ENCODE peak calls at places on chromosomes 4 and X, in eight cellular contexts. One of them, this sample, is unnamed.

GRCh38 chr4:37073226-37073840 is 171.2 kb upstream of the NWD2 start:
- DNase-seq in H9: no peak
- DNase-seq in IMR-90: no peak
- DNase-seq in trophoblast cell: peak
- DNase-seq in mammary epithelial cell: no peak
- DNase-seq in GM23338: no peak
- DNase-seq in fibroblast of lung: no peak
- DNase-seq in neural progenitor cell: no peak
- DNase-seq in this sample: no peak

GRCh38 chr4:54882616-54883015 is 224.9 kb downstream of the KIT start:
- DNase-seq in neural progenitor cell: no peak
- DNase-seq in fibroblast of lung: peak
- DNase-seq in mammary epithelial cell: no peak
- DNase-seq in trophoblast cell: no peak
- DNase-seq in GM23338: no peak
- DNase-seq in IMR-90: peak
- DNase-seq in H9: no peak
- DNase-seq in this sample: no peak

GRCh38 chr4:140125374-140125773 is 28.6 kb downstream of the MAML3 start:
- DNase-seq in neural progenitor cell: no peak
- DNase-seq in mammary epithelial cell: no peak
- DNase-seq in H9: no peak
- DNase-seq in trophoblast cell: no peak
- DNase-seq in fibroblast of lung: no peak
- DNase-seq in IMR-90: peak
- DNase-seq in GM23338: no peak
- DNase-seq in this sample: no peak

GRCh38 chrX:19721726-19722370 is 165.6 kb downstream of the SH3KBP1 start:
- DNase-seq in neural progenitor cell: no peak
- DNase-seq in GM23338: no peak
- DNase-seq in mammary epithelial cell: no peak
- DNase-seq in IMR-90: no peak
- DNase-seq in fibroblast of lung: peak
- DNase-seq in trophoblast cell: no peak
- DNase-seq in H9: no peak
- DNase-seq in this sample: no peak

GRCh38 chr4:47741200-47741599 is 96.7 kb downstream of the CORIN start:
- DNase-seq in neural progenitor cell: no peak
- DNase-seq in trophoblast cell: no peak
- DNase-seq in mammary epithelial cell: peak
- DNase-seq in GM23338: no peak
- DNase-seq in H9: no peak
- DNase-seq in IMR-90: peak
- DNase-seq in fibroblast of lung: no peak
- DNase-seq in this sample: no peak

GRCh38 chr4:105191621-105192210 is 45.0 kb downstream of the TET2 start:
- DNase-seq in fibroblast of lung: peak
- DNase-seq in neural progenitor cell: no peak
- DNase-seq in mammary epithelial cell: peak
- DNase-seq in H9: no peak
- DNase-seq in trophoblast cell: no peak
- DNase-seq in IMR-90: peak
- DNase-seq in GM23338: peak
- DNase-seq in this sample: no peak

GRCh38 chrX:1529328-1529727 is 7.7 kb downstream of the P2RY8 start:
- DNase-seq in GM23338: no peak
- DNase-seq in fibroblast of lung: no peak
- DNase-seq in IMR-90: no peak
- DNase-seq in trophoblast cell: no peak
- DNase-seq in neural progenitor cell: no peak
- DNase-seq in mammary epithelial cell: no peak
- DNase-seq in H9: no peak
- DNase-seq in this sample: no peak

GRCh38 chr4:72743078-72743477 is 174.1 kb upstream of the ADAMTS3 start:
- DNase-seq in trophoblast cell: no peak
- DNase-seq in GM23338: no peak
- DNase-seq in mammary epithelial cell: peak
- DNase-seq in IMR-90: no peak
- DNase-seq in neural progenitor cell: no peak
- DNase-seq in fibroblast of lung: no peak
- DNase-seq in H9: no peak
- DNase-seq in this sample: no peak

GRCh38 chrX:5080812-5081211 is 1147.9 kb downstream of the NLGN4X start:
- DNase-seq in trophoblast cell: no peak
- DNase-seq in GM23338: no peak
- DNase-seq in IMR-90: no peak
- DNase-seq in H9: no peak
- DNase-seq in fibroblast of lung: no peak
- DNase-seq in neural progenitor cell: no peak
- DNase-seq in mammary epithelial cell: no peak
- DNase-seq in this sample: no peak

GRCh38 chr4:78356251-78356650 is 195.3 kb upstream of the ANXA3 start:
- DNase-seq in GM23338: no peak
- DNase-seq in IMR-90: no peak
- DNase-seq in fibroblast of lung: peak
- DNase-seq in mammary epithelial cell: no peak
- DNase-seq in H9: no peak
- DNase-seq in neural progenitor cell: no peak
- DNase-seq in trophoblast cell: no peak
- DNase-seq in this sample: no peak

GRCh38 chr4:123398151-123398802 is 1.7 kb downstream of the SPRY1 start:
- DNase-seq in IMR-90: peak
- DNase-seq in fibroblast of lung: peak
- DNase-seq in mammary epithelial cell: peak
- DNase-seq in trophoblast cell: peak
- DNase-seq in neural progenitor cell: peak
- DNase-seq in GM23338: peak
- DNase-seq in H9: peak
- DNase-seq in this sample: no peak

GRCh38 chr4:185566972-185567749 is 31.9 kb upstream of the PDLIM3 start:
- DNase-seq in H9: no peak
- DNase-seq in GM23338: no peak
- DNase-seq in fibroblast of lung: peak
- DNase-seq in neural progenitor cell: no peak
- DNase-seq in trophoblast cell: peak
- DNase-seq in IMR-90: peak
- DNase-seq in mammary epithelial cell: no peak
- DNase-seq in this sample: no peak

GRCh38 chr4:185562531-185562930 is 27.2 kb upstream of the PDLIM3 start:
- DNase-seq in IMR-90: no peak
- DNase-seq in H9: no peak
- DNase-seq in mammary epithelial cell: no peak
- DNase-seq in GM23338: no peak
- DNase-seq in fibroblast of lung: no peak
- DNase-seq in trophoblast cell: peak
- DNase-seq in neural progenitor cell: no peak
- DNase-seq in this sample: no peak

GRCh38 chr4:185566425-185566824 is 31.1 kb upstream of the PDLIM3 start:
- DNase-seq in IMR-90: no peak
- DNase-seq in H9: no peak
- DNase-seq in GM23338: no peak
- DNase-seq in trophoblast cell: peak
- DNase-seq in mammary epithelial cell: no peak
- DNase-seq in neural progenitor cell: no peak
- DNase-seq in fibroblast of lung: no peak
- DNase-seq in this sample: no peak

GRCh38 chr4:185565696-185566095 is 30.4 kb upstream of the PDLIM3 start:
- DNase-seq in mammary epithelial cell: no peak
- DNase-seq in GM23338: no peak
- DNase-seq in neural progenitor cell: no peak
- DNase-seq in trophoblast cell: no peak
- DNase-seq in IMR-90: no peak
- DNase-seq in fibroblast of lung: no peak
- DNase-seq in H9: no peak
- DNase-seq in this sample: no peak

DNA sequence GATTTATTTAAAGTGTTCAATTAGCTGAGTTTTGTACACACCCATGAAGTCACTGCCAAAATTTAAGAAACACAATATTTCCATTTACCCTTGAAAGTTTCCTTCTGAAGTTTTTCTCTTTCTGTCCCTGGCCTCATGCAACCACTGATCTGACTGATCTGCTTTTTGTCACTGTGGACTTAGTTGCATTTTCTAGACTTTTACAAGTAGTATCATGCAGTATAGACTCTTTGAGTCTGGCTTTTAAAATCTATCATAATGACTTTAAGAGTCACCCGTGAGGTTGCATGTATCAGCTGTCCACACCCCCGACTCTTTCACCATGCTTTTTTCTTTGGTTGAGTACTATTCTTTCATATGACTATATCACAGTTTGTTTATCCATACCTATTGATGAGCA is 29.0 kb upstream of the PDLIM3 start:
- DNase-seq in mammary epithelial cell: no peak
- DNase-seq in fibroblast of lung: no peak
- DNase-seq in trophoblast cell: no peak
- DNase-seq in IMR-90: no peak
- DNase-seq in GM23338: no peak
- DNase-seq in H9: no peak
- DNase-seq in neural progenitor cell: no peak
- DNase-seq in this sample: no peak
- H2AFZ ChIP-seq in mammary epithelial cell: no peak
- H2AFZ ChIP-seq in fibroblast of lung: no peak
- H2AFZ ChIP-seq in trophoblast cell: no peak
- H2AFZ ChIP-seq in IMR-90: no peak
- H2AFZ ChIP-seq in GM23338: no peak
- H2AFZ ChIP-seq in H9: no peak
- H2AFZ ChIP-seq in neural progenitor cell: no peak
- H2AFZ ChIP-seq in this sample: no peak

DNA sequence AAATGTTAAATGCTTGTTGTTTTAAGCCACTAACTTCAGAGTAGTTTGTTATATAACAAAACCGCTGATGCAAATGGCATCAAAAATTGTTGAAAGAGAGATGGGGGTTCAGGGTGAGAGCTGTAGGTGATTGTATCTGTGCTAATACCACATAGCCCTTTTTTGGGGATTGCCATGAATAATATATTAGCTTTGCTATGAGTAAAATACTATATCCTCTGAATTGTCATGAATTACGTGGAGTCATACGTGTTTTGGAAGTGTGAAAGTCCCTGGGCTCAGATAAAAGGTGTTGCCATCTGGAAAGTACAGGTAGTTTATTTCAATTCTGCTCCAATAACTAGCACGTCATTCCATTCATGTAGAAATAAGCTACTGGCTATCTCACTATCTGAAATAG is 30.6 kb downstream of the DYNLT3 start:
- DNase-seq in trophoblast cell: no peak
- DNase-seq in fibroblast of lung: no peak
- DNase-seq in mammary epithelial cell: no peak
- DNase-seq in IMR-90: no peak
- DNase-seq in neural progenitor cell: no peak
- DNase-seq in GM23338: no peak
- DNase-seq in H9: no peak
- DNase-seq in this sample: no peak
- H2AFZ ChIP-seq in trophoblast cell: no peak
- H2AFZ ChIP-seq in fibroblast of lung: no peak
- H2AFZ ChIP-seq in mammary epithelial cell: no peak
- H2AFZ ChIP-seq in IMR-90: no peak
- H2AFZ ChIP-seq in neural progenitor cell: no peak
- H2AFZ ChIP-seq in GM23338: no peak
- H2AFZ ChIP-seq in H9: no peak
- H2AFZ ChIP-seq in this sample: no peak

GRCh38 chrX:130285710-130286109 is 17.0 kb upstream of the ZNF280C start:
- DNase-seq in neural progenitor cell: no peak
- DNase-seq in trophoblast cell: no peak
- DNase-seq in mammary epithelial cell: no peak
- DNase-seq in IMR-90: no peak
- DNase-seq in fibroblast of lung: no peak
- DNase-seq in GM23338: no peak
- DNase-seq in H9: no peak
- DNase-seq in this sample: no peak
- H2AFZ ChIP-seq in neural progenitor cell: no peak
- H2AFZ ChIP-seq in trophoblast cell: no peak
- H2AFZ ChIP-seq in mammary epithelial cell: no peak
- H2AFZ ChIP-seq in IMR-90: no peak
- H2AFZ ChIP-seq in fibroblast of lung: no peak
- H2AFZ ChIP-seq in GM23338: no peak
- H2AFZ ChIP-seq in H9: no peak
- H2AFZ ChIP-seq in this sample: no peak

GRCh38 chr4:80540785-80541469 is 205.4 kb downstream of the CFAP299 start:
- DNase-seq in IMR-90: peak
- DNase-seq in fibroblast of lung: peak
- DNase-seq in neural progenitor cell: no peak
- DNase-seq in H9: no peak
- DNase-seq in trophoblast cell: no peak
- DNase-seq in GM23338: no peak
- DNase-seq in mammary epithelial cell: peak
- DNase-seq in this sample: no peak
- H2AFZ ChIP-seq in IMR-90: no peak
- H2AFZ ChIP-seq in fibroblast of lung: no peak
- H2AFZ ChIP-seq in neural progenitor cell: no peak
- H2AFZ ChIP-seq in H9: no peak
- H2AFZ ChIP-seq in trophoblast cell: no peak
- H2AFZ ChIP-seq in GM23338: no peak
- H2AFZ ChIP-seq in mammary epithelial cell: no peak
- H2AFZ ChIP-seq in this sample: no peak

GRCh38 chr4:176784816-176785215 is 7.9 kb downstream of the VEGFC start:
- DNase-seq in trophoblast cell: no peak
- DNase-seq in GM23338: no peak
- DNase-seq in mammary epithelial cell: no peak
- DNase-seq in fibroblast of lung: no peak
- DNase-seq in neural progenitor cell: no peak
- DNase-seq in IMR-90: peak
- DNase-seq in H9: no peak
- DNase-seq in this sample: no peak

GRCh38 chr4:176780995-176781738 is 11.6 kb downstream of the VEGFC start:
- DNase-seq in mammary epithelial cell: peak
- DNase-seq in neural progenitor cell: no peak
- DNase-seq in IMR-90: no peak
- DNase-seq in H9: no peak
- DNase-seq in trophoblast cell: no peak
- DNase-seq in fibroblast of lung: peak
- DNase-seq in GM23338: no peak
- DNase-seq in this sample: no peak

GRCh38 chr4:176781739-176782100 is 11.0 kb downstream of the VEGFC start:
- DNase-seq in neural progenitor cell: peak
- DNase-seq in H9: no peak
- DNase-seq in mammary epithelial cell: no peak
- DNase-seq in IMR-90: no peak
- DNase-seq in trophoblast cell: no peak
- DNase-seq in GM23338: no peak
- DNase-seq in fibroblast of lung: no peak
- DNase-seq in this sample: no peak

GRCh38 chr4:176782191-176782590 is 10.5 kb downstream of the VEGFC start:
- DNase-seq in mammary epithelial cell: no peak
- DNase-seq in H9: no peak
- DNase-seq in fibroblast of lung: no peak
- DNase-seq in neural progenitor cell: no peak
- DNase-seq in trophoblast cell: no peak
- DNase-seq in IMR-90: no peak
- DNase-seq in GM23338: no peak
- DNase-seq in this sample: no peak

DNA sequence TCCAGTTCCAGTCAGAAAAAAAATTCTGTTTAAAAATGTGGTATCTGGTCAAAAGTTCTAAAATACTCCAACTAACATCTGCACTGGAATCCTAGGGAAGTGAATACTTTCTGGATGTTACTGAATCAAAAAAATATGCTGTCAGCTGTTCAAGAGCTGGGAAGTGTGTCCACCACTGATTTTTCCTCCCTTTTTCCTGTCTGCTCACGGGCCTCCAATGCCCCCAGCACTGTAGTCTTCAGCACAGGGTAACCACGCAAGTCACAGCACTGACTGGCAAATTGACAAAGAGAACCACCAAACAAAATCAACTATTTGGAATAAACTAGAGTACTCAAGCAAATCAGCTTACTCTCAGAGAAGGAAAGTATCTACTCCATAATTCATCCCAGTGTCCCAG is 9.9 kb downstream of the VEGFC start:
- DNase-seq in fibroblast of lung: peak
- DNase-seq in mammary epithelial cell: no peak
- DNase-seq in neural progenitor cell: no peak
- DNase-seq in IMR-90: peak
- DNase-seq in trophoblast cell: no peak
- DNase-seq in GM23338: no peak
- DNase-seq in H9: no peak
- DNase-seq in this sample: no peak
- H2AFZ ChIP-seq in fibroblast of lung: no peak
- H2AFZ ChIP-seq in mammary epithelial cell: no peak
- H2AFZ ChIP-seq in neural progenitor cell: no peak
- H2AFZ ChIP-seq in IMR-90: no peak
- H2AFZ ChIP-seq in trophoblast cell: no peak
- H2AFZ ChIP-seq in GM23338: no peak
- H2AFZ ChIP-seq in H9: no peak
- H2AFZ ChIP-seq in this sample: no peak

This sample was measured in keratinocyte.